ENCODE peak calls at places on chromosomes 5 and 9, in four cellular contexts. V is EL, G is HT-29, Q is HS-5. D is an unnamed sample.

GRCh38 chr5:65262590-65263189 is 219.0 kb downstream of the ADAMTS6 start:
- DNase-seq in V (peak; percentile 85), G (no peak), Q (no peak), D (no peak)

GRCh38 chr5:59086024-59086423 is 503.1 kb downstream of the RAB3C start:
- DNase-seq in V (no peak), G (no peak), Q (no peak), D (no peak)

GRCh38 chr5:14167211-14167845 is 24.2 kb downstream of the TRIO start:
- DNase-seq in V (peak; percentile 78), G (no peak), Q (no peak), D (no peak)

GRCh38 chr9:11549311-11549794 is 936.6 kb upstream of the PTPRD start:
- DNase-seq in V (no peak), G (no peak), Q (no peak), D (no peak)

GRCh38 chr5:54895816-54896341 is 89.5 kb downstream of the ESM1 start:
- DNase-seq in V (peak; percentile 67), G (peak; percentile 49), Q (no peak), D (peak; percentile 60)

GRCh38 chr5:148939676-148940075 is 113.3 kb downstream of the ADRB2 start:
- DNase-seq in V (peak; percentile 71), G (peak; percentile 9), Q (peak; percentile 65), D (no peak)

GRCh38 chr5:169757016-169757415 is 119.9 kb downstream of the DOCK2 start:
- DNase-seq in V (peak; percentile 71), G (no peak), Q (no peak), D (no peak)

GRCh38 chr5:13566903-13567339 is 377.6 kb downstream of the DNAH5 start:
- DNase-seq in V (peak; percentile 94), G (peak; percentile 12), Q (peak; percentile 99), D (no peak)

GRCh38 chr5:157384971-157385709 is 74.9 kb upstream of the NIPAL4 start:
- DNase-seq in V (peak; percentile 100), G (peak; percentile 47), Q (peak; percentile 96), D (peak; percentile 51)

GRCh38 chr9:117425562-117425961 is 10.7 kb upstream of the ASTN2 start:
- DNase-seq in V (no peak), G (no peak), Q (no peak), D (no peak)

GRCh38 chr5:74199005-74199404 is 441.5 kb downstream of the ENC1 start:
- DNase-seq in V (peak; percentile 65), G (no peak), Q (no peak), D (no peak)

GRCh38 chr5:32332361-32332760 is 19.6 kb upstream of the MTMR12 start:
- DNase-seq in V (no peak), G (no peak), Q (no peak), D (no peak)

GRCh38 chr5:138974227-138975063 is 99.3 kb upstream of the LRRTM2 start:
- DNase-seq in V (no peak), G (no peak), Q (no peak), D (no peak)

GRCh38 chr9:117092582-117092981 is 322.3 kb downstream of the ASTN2 start:
- DNase-seq in V (peak; percentile 38), G (no peak), Q (no peak), D (no peak)

GRCh38 chr9:113587471-113588031 is 124.0 kb downstream of the RGS3 start:
- DNase-seq in V (no peak), G (no peak), Q (no peak), D (no peak)

GRCh38 chr5:168219515-168220410 is 71.7 kb upstream of the WWC1 start:
- DNase-seq in V (peak; percentile 70), G (peak; percentile 92), Q (peak; percentile 59), D (peak; percentile 73)